ENCODE peak calls at places on chromosomes 12 and 14, in nine cellular contexts. E, Q, Z, W, P, S, C, O and J are unnamed samples.

GRCh38 chr12:45477526-45477925 is 252.0 kb upstream of the ARID2 start:
- DNase-seq in E (no peak), Q (no peak), Z (no peak), W (no peak), P (no peak), S (no peak), C (no peak), O (peak; percentile 35), J (no peak)

GRCh38 chr12:116675339-116676107 is 62.3 kb downstream of the SPRING1 start:
- DNase-seq in E (peak; percentile 39), Q (no peak), Z (no peak), W (no peak), P (no peak), S (no peak), C (no peak), O (no peak), J (no peak)

GRCh38 chr12:106341086-106341879 is 16.3 kb upstream of the POLR3B start:
- DNase-seq in E (no peak), Q (no peak), Z (peak; percentile 45), W (no peak), P (no peak), S (no peak), C (no peak), O (no peak), J (no peak)

GRCh38 chr12:5063149-5063548 is 19.5 kb downstream of the KCNA5 start:
- DNase-seq in E (no peak), Q (no peak), Z (no peak), W (no peak), P (no peak), S (no peak), C (no peak), O (no peak), J (no peak)

GRCh38 chr14:95381726-95382125 is 62.0 kb upstream of the CLMN start:
- DNase-seq in E (no peak), Q (no peak), Z (no peak), W (no peak), P (no peak), S (no peak), C (no peak), O (no peak), J (no peak)

GRCh38 chr14:69316449-69317391 is 56.8 kb downstream of the GALNT16 start:
- DNase-seq in E (peak; percentile 40), Q (no peak), Z (peak; percentile 95), W (no peak), P (no peak), S (peak; percentile 28), C (peak; percentile 33), O (peak; percentile 96), J (no peak)

GRCh38 chr12:66036317-66036716 is 94.2 kb downstream of the LLPH start:
- DNase-seq in E (peak; percentile 24), Q (no peak), Z (peak; percentile 97), W (no peak), P (no peak), S (peak; percentile 5), C (no peak), O (peak; percentile 92), J (no peak)

GRCh38 chr12:45268672-45269406 is 52.9 kb downstream of the ANO6 start:
- DNase-seq in E (peak; percentile 73), Q (peak; percentile 20), Z (peak; percentile 91), W (peak; percentile 75), P (no peak), S (peak; percentile 76), C (peak; percentile 54), O (peak; percentile 94), J (peak; percentile 66)

GRCh38 chr12:111409403-111410228 is 3.9 kb downstream of the SH2B3 start:
- DNase-seq in E (peak; percentile 83), Q (no peak), Z (peak; percentile 28), W (no peak), P (peak; percentile 24), S (peak; percentile 56), C (no peak), O (peak; percentile 78), J (no peak)

GRCh38 chr12:39816671-39817185 is 197.1 kb upstream of the ABCD2 start:
- DNase-seq in E (no peak), Q (no peak), Z (no peak), W (no peak), P (no peak), S (no peak), C (no peak), O (no peak), J (no peak)

GRCh38 chr12:102061096-102061555 is 665 bp downstream of the WASHC3 start:
- DNase-seq in E (no peak), Q (peak; percentile 25), Z (no peak), W (no peak), P (peak; percentile 29), S (no peak), C (peak; percentile 12), O (peak; percentile 16), J (no peak)

GRCh38 chr12:113002155-113002554 is 23.8 kb downstream of the OAS2 start:
- DNase-seq in E (no peak), Q (no peak), Z (no peak), W (no peak), P (no peak), S (no peak), C (no peak), O (no peak), J (no peak)

GRCh38 chr14:68941820-68942219 is 37.3 kb downstream of the ACTN1 start:
- DNase-seq in E (no peak), Q (no peak), Z (peak; percentile 98), W (peak; percentile 54), P (no peak), S (peak; percentile 84), C (no peak), O (peak; percentile 92), J (no peak)

GRCh38 chr12:5114436-5114835 is 70.8 kb downstream of the KCNA5 start:
- DNase-seq in E (no peak), Q (no peak), Z (no peak), W (no peak), P (no peak), S (no peak), C (no peak), O (no peak), J (no peak)

GRCh38 chr14:51880810-51881580 is 20.6 kb downstream of the GNG2 start:
- DNase-seq in E (no peak), Q (no peak), Z (no peak), W (no peak), P (no peak), S (no peak), C (no peak), O (peak; percentile 11), J (no peak)

GRCh38 chr14:34843011-34843554 is 32.1 kb downstream of the BAZ1A start:
- DNase-seq in E (no peak), Q (peak; percentile 53), Z (peak; percentile 33), W (no peak), P (no peak), S (no peak), C (no peak), O (peak; percentile 88), J (no peak)

DNA sequence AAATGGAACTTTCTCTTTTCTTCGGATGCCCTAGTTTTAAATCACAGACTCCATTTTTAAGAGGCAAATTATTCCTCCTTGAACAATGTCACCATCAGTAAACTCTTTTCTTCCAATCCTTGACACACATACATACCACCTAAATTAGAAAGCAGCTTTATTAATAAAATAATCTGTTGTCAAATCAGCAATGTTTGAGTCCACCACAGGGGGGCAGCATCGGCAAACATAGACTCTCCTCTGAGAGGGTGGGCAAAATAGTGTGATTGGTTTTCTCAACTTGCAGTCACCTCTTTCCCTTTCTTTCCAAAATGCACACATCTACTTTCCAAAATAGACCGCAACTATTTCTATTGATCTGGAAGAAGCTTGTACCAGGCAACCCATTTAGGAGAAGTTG is 438.4 kb upstream of the OR4E1 start:
- DNase-seq in E (peak; percentile 6), Q (peak; percentile 43), Z (no peak), W (peak; percentile 59), P (peak; percentile 17), S (peak; percentile 49), C (peak; percentile 47), O (no peak), J (no peak)
- TF ChIP-seq CTCF in E (peak; percentile 40), Q (peak; percentile 65), Z (peak; percentile 63), W (peak; percentile 85), P (peak; percentile 66), S (peak; percentile 56), C (peak; percentile 19), O (peak; percentile 38), J (no peak)

GRCh38 chr14:45810152-45810872 is 557.3 kb upstream of the MIS18BP1 start:
- DNase-seq in E (no peak), Q (peak; percentile 10), Z (no peak), W (peak; percentile 3), P (no peak), S (no peak), C (peak; percentile 36), O (no peak), J (no peak)
- TF ChIP-seq CTCF in E (no peak), Q (peak; percentile 27), Z (no peak), W (no peak), P (no peak), S (no peak), C (peak; percentile 2), O (no peak), J (no peak)

GRCh38 chr12:21941522-21942376 is 523 bp upstream of the ABCC9 start:
- DNase-seq in E (peak; percentile 77), Q (no peak), Z (no peak), W (peak; percentile 56), P (no peak), S (no peak), C (peak; percentile 22), O (peak; percentile 46), J (no peak)
- TF ChIP-seq CTCF in E (peak; percentile 69), Q (no peak), Z (peak; percentile 46), W (peak; percentile 34), P (no peak), S (no peak), C (no peak), O (peak; percentile 48), J (no peak)

GRCh38 chr14:36207500-36207899 is 31.0 kb upstream of the PTCSC3 start:
- DNase-seq in E (no peak), Q (no peak), Z (no peak), W (no peak), P (no peak), S (no peak), C (no peak), O (peak; percentile 13), J (no peak)
- TF ChIP-seq CTCF in E (peak; percentile 36), Q (no peak), Z (peak; percentile 56), W (no peak), P (no peak), S (peak; percentile 12), C (peak; percentile 11), O (peak; percentile 26), J (no peak)

DNA sequence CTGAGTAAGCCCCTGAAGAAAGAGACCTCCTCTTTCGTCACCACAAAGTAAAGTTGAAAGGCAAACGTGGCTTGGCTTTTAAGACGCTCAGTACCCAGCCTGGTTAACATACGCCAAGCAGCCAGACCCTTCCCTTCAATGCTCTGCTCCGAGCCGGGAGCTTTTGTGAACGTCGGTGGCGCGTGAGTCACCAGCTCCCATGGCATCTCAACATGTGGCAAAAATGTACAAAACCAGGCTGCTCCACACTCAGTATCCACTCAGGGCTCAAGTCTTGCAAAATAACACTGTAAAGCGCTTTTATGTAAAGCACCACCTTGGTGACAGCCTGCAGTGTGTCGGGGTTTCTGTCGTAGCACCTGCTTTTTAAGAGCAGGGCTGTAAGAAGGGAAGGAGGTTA is 89.0 kb downstream of the SETD3 start:
- DNase-seq in E (no peak), Q (no peak), Z (peak; percentile 41), W (no peak), P (no peak), S (no peak), C (no peak), O (peak; percentile 17), J (no peak)
- TF ChIP-seq CTCF in E (no peak), Q (no peak), Z (no peak), W (no peak), P (no peak), S (no peak), C (no peak), O (no peak), J (no peak)